ENCODE peak calls at places on chromosomes 13 and 19, in four cellular contexts. One of them, this sample, is unnamed.

GRCh38 chr19:52191374-52191773 is 1.5 kb downstream of the PPP2R1A start:
- DNase-seq in A549: no peak
- DNase-seq in NCI-H1048: no peak
- DNase-seq in EH: no peak
- DNase-seq in this sample: no peak

GRCh38 chr13:32150239-32150638 is 118.7 kb downstream of the FRY start:
- DNase-seq in A549: no peak
- DNase-seq in NCI-H1048: no peak
- DNase-seq in EH: peak
- DNase-seq in this sample: no peak

GRCh38 chr13:45582533-45583076 is 32.9 kb downstream of the ERICH6B start:
- DNase-seq in A549: no peak
- DNase-seq in NCI-H1048: no peak
- DNase-seq in EH: no peak
- DNase-seq in this sample: no peak

GRCh38 chr19:55641376-55642152 is 762 bp downstream of the ZNF580 start:
- DNase-seq in A549: peak
- DNase-seq in NCI-H1048: no peak
- DNase-seq in EH: peak
- DNase-seq in this sample: no peak

GRCh38 chr13:58165617-58166016 is 534.1 kb downstream of the PCDH17 start:
- DNase-seq in A549: no peak
- DNase-seq in NCI-H1048: no peak
- DNase-seq in EH: no peak
- DNase-seq in this sample: no peak

GRCh38 chr19:33350538-33351309 is 22.8 kb upstream of the CEBPG start:
- DNase-seq in A549: peak
- DNase-seq in NCI-H1048: no peak
- DNase-seq in EH: peak
- DNase-seq in this sample: no peak

GRCh38 chr19:53037101-53038097 is 7.1 kb upstream of the ERVV-2 start:
- DNase-seq in A549: no peak
- DNase-seq in NCI-H1048: no peak
- DNase-seq in EH: peak
- DNase-seq in this sample: peak

GRCh38 chr13:100125946-100126345 is 37.1 kb downstream of the PCCA start:
- DNase-seq in A549: no peak
- DNase-seq in NCI-H1048: no peak
- DNase-seq in EH: no peak
- DNase-seq in this sample: no peak

GRCh38 chr13:46392967-46393366 is 5.9 kb upstream of the RUBCNL start:
- DNase-seq in A549: no peak
- DNase-seq in NCI-H1048: no peak
- DNase-seq in EH: no peak
- DNase-seq in this sample: no peak

GRCh38 chr19:44748426-44749254 is at the start of gene BCL3:
- DNase-seq in A549: peak
- DNase-seq in NCI-H1048: no peak
- DNase-seq in EH: no peak
- DNase-seq in this sample: no peak

GRCh38 chr13:101283782-101284181 is 132.5 kb downstream of the NALCN start:
- DNase-seq in A549: no peak
- DNase-seq in NCI-H1048: no peak
- DNase-seq in EH: no peak
- DNase-seq in this sample: no peak

GRCh38 chr19:38723606-38724379 is 20.5 kb downstream of the CAPN12 start:
- DNase-seq in A549: no peak
- DNase-seq in NCI-H1048: no peak
- DNase-seq in EH: no peak
- DNase-seq in this sample: no peak

GRCh38 chr13:30851697-30852096 is 54.4 kb upstream of the MEDAG start:
- DNase-seq in A549: no peak
- DNase-seq in NCI-H1048: no peak
- DNase-seq in EH: no peak
- DNase-seq in this sample: no peak

GRCh38 chr19:29587518-29587986 is 18.5 kb upstream of the POP4 start:
- DNase-seq in A549: no peak
- DNase-seq in NCI-H1048: no peak
- DNase-seq in EH: peak
- DNase-seq in this sample: no peak

GRCh38 chr13:25871389-25872125 is 180.3 kb downstream of the SHISA2 start:
- DNase-seq in A549: no peak
- DNase-seq in NCI-H1048: no peak
- DNase-seq in EH: no peak
- DNase-seq in this sample: no peak

GRCh38 chr13:67120872-67121531 is 109.1 kb downstream of the PCDH9 start:
- DNase-seq in A549: peak
- DNase-seq in NCI-H1048: no peak
- DNase-seq in EH: peak
- DNase-seq in this sample: no peak

GRCh38 chr19:23766951-23767350 is 8.3 kb upstream of the ZNF681 start:
- DNase-seq in A549: no peak
- DNase-seq in NCI-H1048: no peak
- DNase-seq in EH: no peak
- DNase-seq in this sample: no peak

GRCh38 chr13:111460548-111461444 is 140.4 kb downstream of the TEX29 start:
- DNase-seq in A549: peak
- DNase-seq in NCI-H1048: no peak
- DNase-seq in EH: peak
- DNase-seq in this sample: peak

This sample was measured in WTC11.